ENCODE peak calls at places on chromosomes 2 and 18, in nine cellular contexts. A is astrocyte, G is cardiac muscle cell, Q is endothelial cell, M is tibial nerve, R is adrenal gland, I is lower leg skin, O is stomach, L is GM13977. D is an unnamed sample.

GRCh38 chr2:239269959-239270358 is 130.9 kb downstream of the HDAC4 start:
- DNase-seq in A (no peak), G (no peak), Q (no peak), M (no peak), R (peak; percentile 49), I (no peak), O (peak; percentile 16), L (no peak), D (no peak)

GRCh38 chr2:212484563-212485080 is 54.0 kb downstream of the ERBB4 start:
- DNase-seq in A (peak; percentile 43), G (peak; percentile 10), Q (no peak), M (no peak), R (no peak), I (no peak), O (no peak), L (no peak), D (no peak)

GRCh38 chr18:25827961-25828561 is 262.4 kb downstream of the SS18 start:
- DNase-seq in A (peak; percentile 71), G (no peak), Q (no peak), M (no peak), R (no peak), I (no peak), O (no peak), L (no peak), D (no peak)

GRCh38 chr2:144541411-144541810 is 21.5 kb upstream of the ZEB2 start:
- DNase-seq in A (peak; percentile 40), G (no peak), Q (no peak), M (no peak), R (no peak), I (no peak), O (no peak), L (no peak), D (no peak)

GRCh38 chr2:215027775-215028174 is 110.7 kb downstream of the ABCA12 start:
- DNase-seq in A (peak; percentile 35), G (no peak), Q (no peak), M (no peak), R (no peak), I (no peak), O (no peak), L (no peak), D (no peak)

GRCh38 chr2:241926541-241927311 is 57.2 kb downstream of the RTP5 start:
- DNase-seq in A (no peak), G (no peak), Q (no peak), M (no peak), R (peak; percentile 50), I (no peak), O (peak; percentile 26), L (no peak), D (no peak)

GRCh38 chr2:24083567-24084385 is 858 bp downstream of the TP53I3 start:
- DNase-seq in A (peak; percentile 76), G (peak; percentile 95), Q (no peak), M (no peak), R (no peak), I (peak; percentile 80), O (peak; percentile 85), L (peak; percentile 89), D (peak; percentile 88)

GRCh38 chr2:12619975-12620374 is 96.8 kb upstream of the TRIB2 start:
- DNase-seq in A (peak; percentile 93), G (no peak), Q (no peak), M (peak; percentile 47), R (peak; percentile 76), I (no peak), O (no peak), L (no peak), D (no peak)

GRCh38 chr2:52594036-52594435 is 1173.6 kb upstream of the CHAC2 start:
- DNase-seq in A (peak; percentile 36), G (no peak), Q (no peak), M (no peak), R (no peak), I (no peak), O (no peak), L (no peak), D (no peak)

GRCh38 chr18:52716926-52717325 is 376.9 kb downstream of the DCC start:
- DNase-seq in A (peak; percentile 1), G (peak; percentile 47), Q (peak; percentile 4), M (peak; percentile 30), R (peak; percentile 66), I (no peak), O (no peak), L (no peak), D (no peak)

GRCh38 chr2:524442-524841 is 152.8 kb downstream of the TMEM18 start:
- DNase-seq in A (peak; percentile 1), G (no peak), Q (no peak), M (no peak), R (no peak), I (no peak), O (no peak), L (no peak), D (no peak)

GRCh38 chr2:174699993-174700766 is 64.1 kb downstream of the CHRNA1 start:
- DNase-seq in A (no peak), G (peak; percentile 57), Q (peak; percentile 45), M (no peak), R (no peak), I (no peak), O (no peak), L (peak; percentile 78), D (peak; percentile 76)

GRCh38 chr2:238582159-238582558 is 155.4 kb downstream of the ASB1 start:
- DNase-seq in A (peak; percentile 81), G (no peak), Q (no peak), M (no peak), R (peak; percentile 6), I (no peak), O (no peak), L (no peak), D (no peak)

GRCh38 chr18:51011709-51012108 is 18.3 kb upstream of the SMAD4 start:
- DNase-seq in A (no peak), G (no peak), Q (no peak), M (no peak), R (no peak), I (no peak), O (no peak), L (no peak), D (no peak)

GRCh38 chr18:60347526-60348045 is 25.0 kb downstream of the MC4R start:
- DNase-seq in A (peak; percentile 29), G (no peak), Q (no peak), M (no peak), R (no peak), I (no peak), O (no peak), L (no peak), D (no peak)

GRCh38 chr2:199329024-199329423 is 128.7 kb downstream of the SATB2 start:
- DNase-seq in A (no peak), G (no peak), Q (no peak), M (no peak), R (no peak), I (no peak), O (no peak), L (no peak), D (no peak)

GRCh38 chr2:128786296-128786695 is 467.6 kb upstream of the HS6ST1 start:
- DNase-seq in A (peak; percentile 1), G (no peak), Q (no peak), M (no peak), R (no peak), I (no peak), O (no peak), L (no peak), D (no peak)

GRCh38 chr2:26298638-26299393 is 47.1 kb upstream of the SELENOI start:
- DNase-seq in A (peak; percentile 43), G (peak; percentile 30), Q (no peak), M (peak; percentile 45), R (peak; percentile 78), I (peak; percentile 47), O (peak; percentile 69), L (peak; percentile 31), D (no peak)

GRCh38 chr2:176648691-176649297 is 379.6 kb downstream of the MTX2 start:
- DNase-seq in A (no peak), G (no peak), Q (no peak), M (no peak), R (no peak), I (no peak), O (no peak), L (no peak), D (no peak)

GRCh38 chr2:176652300-176653182 is 383.3 kb downstream of the MTX2 start:
- DNase-seq in A (peak; percentile 28), G (peak; percentile 70), Q (no peak), M (peak; percentile 29), R (no peak), I (no peak), O (no peak), L (peak; percentile 44), D (peak; percentile 45)

GRCh38 chr2:176650811-176651559 is 381.7 kb downstream of the MTX2 start:
- DNase-seq in A (no peak), G (no peak), Q (no peak), M (no peak), R (no peak), I (no peak), O (no peak), L (no peak), D (no peak)

GRCh38 chr2:176647325-176648155 is 378.3 kb downstream of the MTX2 start:
- DNase-seq in A (no peak), G (no peak), Q (no peak), M (no peak), R (no peak), I (no peak), O (no peak), L (no peak), D (no peak)

DNA sequence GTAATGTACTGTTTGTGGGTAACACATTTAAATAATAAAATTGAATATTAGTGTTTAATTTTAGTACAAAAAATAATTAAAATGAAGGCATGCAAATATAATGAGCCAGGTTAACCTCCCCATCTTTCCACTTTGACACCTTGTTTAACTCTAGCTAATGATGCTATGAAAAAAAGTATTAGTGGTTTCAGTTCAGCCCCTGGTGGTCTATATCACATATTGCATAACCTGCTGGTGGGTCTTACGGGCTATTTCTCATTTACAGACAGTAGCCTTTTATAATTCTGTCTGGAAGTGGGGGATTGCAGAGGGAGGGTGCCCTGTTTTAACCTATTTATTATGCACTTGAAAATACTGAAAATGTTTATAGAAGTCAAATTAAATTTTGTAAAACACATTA is 380.9 kb downstream of the MTX2 start:
- DNase-seq in A (no peak), G (no peak), Q (no peak), M (no peak), R (no peak), I (no peak), O (no peak), L (no peak), D (no peak)
- TF ChIP-seq CTCF in A (peak; percentile 26), G (no peak), Q (peak; percentile 43), M (no peak), R (no peak), I (no peak), O (no peak), L (no peak), D (no peak)

GRCh38 chr18:36580266-36580665 is 248.5 kb downstream of the TPGS2 start:
- DNase-seq in A (peak; percentile 51), G (no peak), Q (no peak), M (peak; percentile 49), R (peak; percentile 68), I (peak; percentile 45), O (no peak), L (no peak), D (no peak)
- TF ChIP-seq CTCF in A (no peak), G (peak; percentile 25), Q (no peak), M (no peak), R (no peak), I (no peak), O (no peak), L (no peak), D (no peak)

GRCh38 chr18:43396266-43396665 is 119.0 kb upstream of the SYT4 start:
- DNase-seq in A (no peak), G (peak; percentile 34), Q (peak; percentile 13), M (no peak), R (no peak), I (no peak), O (no peak), L (no peak), D (no peak)
- TF ChIP-seq CTCF in A (peak; percentile 55), G (peak; percentile 36), Q (peak; percentile 43), M (peak; percentile 29), R (peak; percentile 46), I (no peak), O (no peak), L (peak; percentile 18), D (no peak)

GRCh38 chr2:168521342-168521741 is 65.3 kb downstream of the CERS6 start:
- DNase-seq in A (no peak), G (peak; percentile 40), Q (no peak), M (no peak), R (peak; percentile 74), I (peak; percentile 43), O (no peak), L (no peak), D (no peak)
- TF ChIP-seq CTCF in A (no peak), G (no peak), Q (no peak), M (no peak), R (no peak), I (no peak), O (no peak), L (no peak), D (no peak)